ENCODE peak calls at places on chromosomes 13 and 19, in ten cellular contexts. Y is IMR-90; W is thoracic aorta; B is right atrium auricular region; M is upper lobe of right lung; K is CD8-positive, alpha-beta T cell; L is foreskin keratinocyte; S is adrenal gland; D is ascending aorta; F is suprapubic skin. A is an unnamed sample.

GRCh38 chr13:114281351-114282142 is at the start of gene UPF3A:
- DNase-seq in Y (peak; percentile 87), W (peak; percentile 66), B (peak; percentile 86), M (peak; percentile 96), K (peak; percentile 88), L (peak; percentile 61), S (peak; percentile 92), D (peak; percentile 93), F (peak; percentile 96), A (peak; percentile 95)

GRCh38 chr19:3591876-3592613 is 6.8 kb downstream of the GIPC3 start:
- DNase-seq in Y (no peak), W (no peak), B (no peak), M (no peak), K (no peak), L (no peak), S (peak; percentile 60), D (no peak), F (no peak), A (no peak)

GRCh38 chr19:11460207-11460606 is 20.6 kb downstream of the ELAVL3 start:
- DNase-seq in Y (no peak), W (no peak), B (no peak), M (no peak), K (no peak), L (no peak), S (no peak), D (no peak), F (no peak), A (no peak)

GRCh38 chr19:43372462-43372861 is 19.0 kb downstream of the CD177 start:
- DNase-seq in Y (peak; percentile 24), W (no peak), B (no peak), M (no peak), K (no peak), L (no peak), S (no peak), D (no peak), F (no peak), A (no peak)

GRCh38 chr13:109840201-109840892 is 54.0 kb upstream of the IRS2 start:
- DNase-seq in Y (peak; percentile 56), W (no peak), B (no peak), M (no peak), K (no peak), L (peak; percentile 68), S (no peak), D (no peak), F (no peak), A (no peak)

GRCh38 chr19:13888281-13888680 is 11.3 kb downstream of the NANOS3 start:
- DNase-seq in Y (no peak), W (no peak), B (no peak), M (no peak), K (no peak), L (no peak), S (no peak), D (no peak), F (no peak), A (no peak)

GRCh38 chr19:55638864-55639359 is 1.9 kb upstream of the ZNF580 start:
- DNase-seq in Y (peak; percentile 21), W (no peak), B (no peak), M (peak; percentile 70), K (peak; percentile 60), L (no peak), S (no peak), D (no peak), F (no peak), A (no peak)

GRCh38 chr19:6125571-6125989 is 9.9 kb upstream of the ACSBG2 start:
- DNase-seq in Y (peak; percentile 77), W (no peak), B (peak; percentile 72), M (no peak), K (peak; percentile 60), L (peak; percentile 53), S (peak; percentile 65), D (peak; percentile 80), F (no peak), A (no peak)

GRCh38 chr19:50967924-50968708 is 1.3 kb downstream of the KLK6 start:
- DNase-seq in Y (no peak), W (no peak), B (no peak), M (no peak), K (no peak), L (no peak), S (no peak), D (no peak), F (no peak), A (no peak)

GRCh38 chr13:109647046-109647445 is 139.3 kb downstream of the IRS2 start:
- DNase-seq in Y (no peak), W (no peak), B (no peak), M (no peak), K (no peak), L (peak; percentile 71), S (no peak), D (no peak), F (no peak), A (no peak)

GRCh38 chr19:10961073-10961762 is 388 bp downstream of the SMARCA4 start:
- DNase-seq in Y (no peak), W (no peak), B (no peak), M (peak; percentile 72), K (no peak), L (no peak), S (peak; percentile 41), D (peak; percentile 67), F (no peak), A (peak; percentile 44)

GRCh38 chr19:55366790-55367189 is 3.5 kb downstream of the IL11 start:
- DNase-seq in Y (no peak), W (no peak), B (no peak), M (no peak), K (no peak), L (no peak), S (no peak), D (no peak), F (no peak), A (no peak)

GRCh38 chr13:31282741-31283455 is 83.1 kb downstream of the B3GLCT start:
- DNase-seq in Y (no peak), W (no peak), B (no peak), M (no peak), K (no peak), L (peak; percentile 13), S (no peak), D (no peak), F (no peak), A (no peak)

GRCh38 chr19:34255546-34255945 is 1.2 kb downstream of the GARRE1 start:
- DNase-seq in Y (no peak), W (no peak), B (no peak), M (no peak), K (no peak), L (no peak), S (no peak), D (no peak), F (no peak), A (no peak)
- H3K27ac ChIP-seq in Y (peak overlapping the region; percentile 92), W (peak overlapping the region; percentile 87), B (peak overlapping the region; percentile 88), M (peak overlapping the region; percentile 78), K (no peak overlapping the region), L (peak overlapping the region; percentile 74), S (peak overlapping the region; percentile 87), D (peak overlapping the region; percentile 95), F (peak overlapping the region; percentile 89), A (no peak overlapping the region)

DNA sequence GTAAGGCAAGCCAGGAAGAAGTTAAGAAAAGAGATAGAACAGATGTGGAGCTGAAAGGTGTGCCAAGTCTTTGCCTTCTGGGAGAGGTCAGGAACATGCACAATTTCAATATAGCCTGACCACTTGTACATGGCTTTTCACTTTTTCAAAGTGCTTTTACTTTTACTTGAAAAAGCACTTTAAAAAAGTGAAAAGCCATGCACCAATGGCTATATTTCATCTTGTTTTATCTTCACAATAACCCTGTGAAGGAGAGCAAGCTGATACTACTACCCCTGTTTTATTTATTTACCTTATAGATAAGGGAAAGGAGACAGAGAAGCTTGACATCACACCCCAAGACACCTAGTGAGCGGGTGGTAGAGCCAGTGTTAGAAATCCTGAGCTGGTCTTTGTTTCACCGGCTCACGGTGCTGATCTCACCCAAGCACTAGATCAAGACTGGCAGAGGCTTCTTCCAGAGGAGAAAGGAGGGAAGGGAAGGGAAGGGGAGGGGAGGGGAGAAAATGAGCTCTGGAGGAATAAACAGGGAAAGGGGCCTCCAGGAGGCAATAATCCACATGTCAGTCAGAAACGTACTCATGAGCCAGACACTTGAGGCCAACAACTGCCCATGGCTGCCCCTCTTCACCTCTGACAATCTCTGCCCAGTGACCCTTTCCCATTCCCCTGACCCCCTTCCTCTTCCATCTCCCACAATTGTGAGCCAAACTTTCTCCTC is 455.4 kb downstream of the FOXO1 start:
- DNase-seq in Y (no peak), W (no peak), B (no peak), M (no peak), K (no peak), L (no peak), S (no peak), D (no peak), F (no peak), A (no peak)
- H3K27ac ChIP-seq in Y (no peak overlapping the region), W (no peak overlapping the region), B (no peak overlapping the region), M (no peak overlapping the region), K (no peak overlapping the region), L (no peak overlapping the region), S (no peak overlapping the region), D (no peak overlapping the region), F (no peak overlapping the region), A (no peak overlapping the region)

GRCh38 chr13:69910800-69911199 is 196.8 kb upstream of the ATXN8OS start:
- DNase-seq in Y (no peak), W (no peak), B (no peak), M (no peak), K (no peak), L (no peak), S (no peak), D (no peak), F (no peak), A (no peak)

GRCh38 chr13:69912576-69913074 is 195.0 kb upstream of the ATXN8OS start:
- DNase-seq in Y (no peak), W (no peak), B (no peak), M (no peak), K (no peak), L (no peak), S (no peak), D (no peak), F (no peak), A (no peak)
- H3K27ac ChIP-seq in Y (no peak overlapping the region), W (no peak overlapping the region), B (no peak overlapping the region), M (no peak overlapping the region), K (no peak overlapping the region), L (no peak overlapping the region), S (no peak overlapping the region), D (no peak overlapping the region), F (no peak overlapping the region), A (no peak overlapping the region)

GRCh38 chr13:22927008-22927393 is 253.8 kb upstream of the SGCG start:
- DNase-seq in Y (no peak), W (no peak), B (no peak), M (peak; percentile 80), K (no peak), L (no peak), S (no peak), D (no peak), F (peak; percentile 70), A (no peak)
- H3K27ac ChIP-seq in Y (no peak overlapping the region), W (no peak overlapping the region), B (peak overlapping the region; percentile 36), M (peak overlapping the region; percentile 11), K (no peak overlapping the region), L (no peak overlapping the region), S (no peak overlapping the region), D (no peak overlapping the region), F (no peak overlapping the region), A (peak overlapping the region; percentile 86)

A was measured in ovary.